ENCODE peak calls at places on chromosomes 2 and 18, in seven cellular contexts. Y is fibroblast of mammary gland, R is cardiac muscle cell, M is retinal pigment epithelial cell, S is Panc1, K is heart right ventricle, J is WTC11. I is an unnamed sample.
A peak's percentile ranks its signal among the peaks of the same experiment; 100 is the strongest.

GRCh38 chr2:209687261-209687660 is 84.4 kb upstream of the UNC80 start:
- DNase-seq in M (no peak), K (no peak), Y (peak; percentile 33), S (no peak), J (no peak), R (no peak), I (no peak)

GRCh38 chr2:8546319-8547283 is 135.3 kb upstream of the ID2 start:
- DNase-seq in M (no peak), K (no peak), R (peak; percentile 24), S (no peak), J (no peak), Y (no peak), I (no peak)

GRCh38 chr2:161228511-161229240 is 68.4 kb downstream of the TANK start:
- DNase-seq in M (no peak), Y (peak; percentile 33), J (no peak), K (no peak), S (no peak), R (no peak), I (no peak)

GRCh38 chr2:23605236-23605635 is 220.3 kb downstream of the KLHL29 start:
- DNase-seq in M (no peak), J (no peak), Y (no peak), S (no peak), K (no peak), R (no peak), I (no peak)

GRCh38 chr2:217886720-217887309 is 116.0 kb downstream of the TNS1 start:
- DNase-seq in J (peak; percentile 86), S (peak; percentile 36), K (peak; percentile 82), Y (peak; percentile 77), R (peak; percentile 82), M (no peak), I (no peak)

GRCh38 chr2:170428868-170429267 is 250.9 kb downstream of the MYO3B start:
- DNase-seq in S (no peak), J (no peak), Y (no peak), R (no peak), M (no peak), K (no peak), I (no peak)

GRCh38 chr2:69291004-69291650 is 95.9 kb downstream of the GFPT1 start:
- DNase-seq in J (no peak), K (no peak), S (no peak), M (no peak), R (peak; percentile 74), Y (peak; percentile 81), I (no peak)

GRCh38 chr2:227853765-227854271 is 17.6 kb upstream of the DAW1 start:
- DNase-seq in S (no peak), K (no peak), M (no peak), J (no peak), Y (peak; percentile 69), R (no peak), I (no peak)

GRCh38 chr18:8839285-8839684 is 133.9 kb downstream of the MTCL1 start:
- DNase-seq in R (peak; percentile 87), S (no peak), J (no peak), M (no peak), Y (no peak), K (peak; percentile 24), I (no peak)

GRCh38 chr18:75422341-75422910 is 5.1 kb downstream of the SMIM21 start:
- DNase-seq in K (no peak), J (no peak), M (no peak), R (peak; percentile 37), Y (peak; percentile 76), S (no peak), I (no peak)

GRCh38 chr2:241733391-241734207 is 831 bp upstream of the D2HGDH start:
- DNase-seq in M (no peak), K (no peak), R (no peak), J (no peak), S (no peak), Y (no peak), I (no peak)
- TF ChIP-seq CTCF in M (no peak), K (no peak), R (no peak), J (no peak), S (no peak), Y (no peak), I (no peak)

GRCh38 chr18:41763361-41763760 is 191.7 kb upstream of the PIK3C3 start:
- DNase-seq in J (no peak), K (no peak), S (no peak), M (no peak), R (no peak), Y (no peak), I (no peak)

GRCh38 chr18:41771971-41772370 is 183.1 kb upstream of the PIK3C3 start:
- DNase-seq in R (no peak), S (no peak), K (no peak), M (no peak), J (no peak), Y (peak; percentile 0), I (no peak)

GRCh38 chr18:41767960-41768359 is 187.1 kb upstream of the PIK3C3 start:
- DNase-seq in K (no peak), R (peak; percentile 66), S (no peak), J (peak; percentile 10), M (no peak), Y (peak; percentile 40), I (no peak)
- TF ChIP-seq CTCF in K (no peak), R (peak; percentile 26), S (no peak), J (no peak), M (peak; percentile 44), Y (peak; percentile 16), I (no peak)

DNA sequence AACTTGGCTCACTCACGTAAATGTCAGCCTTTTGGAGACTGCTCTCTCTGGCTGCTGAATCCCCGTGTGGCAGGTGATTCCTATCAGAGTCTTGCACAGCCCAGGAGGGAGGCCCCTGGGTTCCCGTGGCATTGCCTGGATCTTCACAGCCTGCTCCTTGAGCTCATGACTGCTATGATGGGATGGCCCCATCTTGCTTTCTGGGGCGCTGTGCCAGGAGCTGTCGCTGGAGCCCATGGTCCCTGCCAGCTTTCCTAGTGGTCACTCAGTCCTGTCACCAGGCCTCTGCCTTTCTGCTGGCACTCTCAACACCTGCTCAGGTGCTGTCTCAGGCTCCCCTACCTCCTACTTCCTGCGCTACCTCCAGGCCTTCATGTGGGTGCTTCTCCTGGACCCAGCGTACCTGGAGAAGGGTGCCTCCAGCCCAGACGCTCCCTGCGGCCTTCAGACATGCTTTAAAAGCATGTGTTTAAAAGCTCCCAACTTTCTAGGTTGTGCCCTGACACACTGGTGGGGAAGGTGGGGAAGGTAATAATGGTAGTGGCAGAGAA is 110.1 kb downstream of the MCFD2 start:
- DNase-seq in S (no peak), Y (no peak), R (no peak), K (no peak), M (no peak), J (no peak), I (no peak)
- TF ChIP-seq CTCF in S (no peak), Y (no peak), R (no peak), K (no peak), M (no peak), J (no peak), I (no peak)

DNA sequence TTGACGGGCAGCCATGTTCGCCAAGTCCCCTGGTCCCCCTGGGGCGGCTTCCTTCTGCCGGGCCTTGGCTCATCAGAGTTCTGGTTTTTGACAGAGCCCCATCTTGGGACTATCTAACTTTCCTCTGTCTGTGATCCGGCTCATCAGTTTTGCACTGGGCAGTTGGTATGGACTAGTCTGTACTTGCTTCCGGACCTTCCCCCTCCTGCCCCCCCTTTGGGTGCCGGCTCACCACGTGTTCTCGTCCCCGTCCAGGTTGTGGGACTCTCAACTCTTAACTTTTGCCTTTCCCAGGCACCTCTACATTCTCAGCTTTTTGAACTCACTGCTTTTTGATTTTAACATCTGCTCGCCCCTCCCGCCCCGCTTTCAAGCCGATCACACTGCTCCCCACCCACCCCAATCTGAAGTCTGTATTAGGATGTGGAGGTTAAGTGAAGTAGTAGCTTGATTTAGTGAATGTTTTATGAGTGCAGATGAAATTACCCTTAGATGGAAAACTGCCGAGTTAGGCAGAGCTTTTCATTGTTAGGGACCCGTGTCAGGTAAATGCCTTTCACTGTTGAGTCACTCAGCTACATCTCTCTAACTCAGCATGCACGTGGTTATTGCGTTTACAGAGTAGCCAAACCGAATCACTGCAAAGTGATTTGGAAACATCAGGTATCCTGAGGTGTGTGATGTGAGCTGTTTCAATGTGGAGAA is 874 bp downstream of the WDR43 start:
- DNase-seq in M (peak; percentile 30), S (no peak), K (peak; percentile 11), J (peak; percentile 27), Y (peak; percentile 53), R (peak; percentile 33), I (peak; percentile 39)
- TF ChIP-seq CTCF in M (no peak), S (no peak), K (no peak), J (no peak), Y (no peak), R (no peak), I (no peak)

I was measured in pancreas.